ENCODE peak calls at places on chromosomes 6 and 20, in four cellular contexts. O is HCT116, X is IMR-90, J is uterus. R is an unnamed sample. For H3K4me1, the result is how much of the 10 kb centered on the place peaks cover.

GRCh38 chr6:66051812-66052211 is 344.8 kb upstream of the EYS start:
- DNase-seq in O (no peak), X (no peak), J (no peak), R (no peak)

GRCh38 chr20:1087311-1087710 is 31.1 kb upstream of the PSMF1 start:
- DNase-seq in O (no peak), X (no peak), J (no peak), R (no peak)

GRCh38 chr20:1946762-1947534 is 46.9 kb downstream of the PDYN start:
- DNase-seq in O (no peak), X (peak), J (peak), R (no peak)

GRCh38 chr6:112941613-112942012 is 594.5 kb downstream of the RFPL4B start:
- DNase-seq in O (no peak), X (peak), J (no peak), R (no peak)

GRCh38 chr20:61251529-61252393 is at the start of gene CDH4:
- DNase-seq in O (no peak), X (no peak), J (no peak), R (no peak)

GRCh38 chr6:169843991-169844390 is 92.6 kb downstream of the ERMARD start:
- DNase-seq in O (no peak), X (no peak), J (no peak), R (no peak)

GRCh38 chr6:130282234-130282995 is 59.7 kb upstream of the SAMD3 start:
- DNase-seq in O (peak), X (peak), J (no peak), R (no peak)

GRCh38 chr20:14384411-14384810 is 47.0 kb upstream of the FLRT3 start:
- DNase-seq in O (no peak), X (peak), J (no peak), R (no peak)

GRCh38 chr20:2335096-2335495 is 39.3 kb downstream of the TGM3 start:
- DNase-seq in O (no peak), X (no peak), J (no peak), R (no peak)

GRCh38 chr6:14450133-14451040 is 332.8 kb downstream of the CD83 start:
- DNase-seq in O (no peak), X (peak), J (no peak), R (no peak)

GRCh38 chr6:52049252-52050050 is 38.0 kb downstream of the PKHD1 start:
- DNase-seq in O (peak), X (peak), J (no peak), R (no peak)

GRCh38 chr6:90719321-90720195 is 132.7 kb upstream of the MAP3K7 start:
- DNase-seq in O (no peak), X (no peak), J (no peak), R (no peak)

GRCh38 chr20:62535964-62536363 is 60.2 kb upstream of the GATA5 start:
- DNase-seq in O (no peak), X (no peak), J (no peak), R (no peak)

GRCh38 chr6:71349976-71350615 is 61.5 kb downstream of the OGFRL1 start:
- DNase-seq in O (no peak), X (peak), J (peak), R (no peak)

GRCh38 chr6:73746776-73747175 is 50.8 kb downstream of the CD109 start:
- DNase-seq in O (no peak), X (peak), J (no peak), R (no peak)

GRCh38 chr6:29447670-29448069 is 8.6 kb downstream of the OR10C1 start:
- DNase-seq in O (no peak), X (no peak), J (no peak), R (no peak)

GRCh38 chr6:143620461-143620860 is 57.3 kb upstream of the PHACTR2 start:
- DNase-seq in O (no peak), X (peak), J (no peak), R (no peak)
- H3K4me1 ChIP-seq in O (under half), X (under half), J (under half), R (under half)

GRCh38 chr6:1313364-1313754 is 1.5 kb downstream of the FOXQ1 start:
- DNase-seq in O (no peak), X (no peak), J (no peak), R (no peak)

GRCh38 chr6:1315560-1316386 is 3.9 kb downstream of the FOXQ1 start:
- DNase-seq in O (no peak), X (no peak), J (no peak), R (no peak)

GRCh38 chr6:1315201-1315559 is 3.3 kb downstream of the FOXQ1 start:
- DNase-seq in O (no peak), X (no peak), J (no peak), R (no peak)

GRCh38 chr6:1313755-1314503 is 2.0 kb downstream of the FOXQ1 start:
- DNase-seq in O (peak), X (no peak), J (no peak), R (no peak)

DNA sequence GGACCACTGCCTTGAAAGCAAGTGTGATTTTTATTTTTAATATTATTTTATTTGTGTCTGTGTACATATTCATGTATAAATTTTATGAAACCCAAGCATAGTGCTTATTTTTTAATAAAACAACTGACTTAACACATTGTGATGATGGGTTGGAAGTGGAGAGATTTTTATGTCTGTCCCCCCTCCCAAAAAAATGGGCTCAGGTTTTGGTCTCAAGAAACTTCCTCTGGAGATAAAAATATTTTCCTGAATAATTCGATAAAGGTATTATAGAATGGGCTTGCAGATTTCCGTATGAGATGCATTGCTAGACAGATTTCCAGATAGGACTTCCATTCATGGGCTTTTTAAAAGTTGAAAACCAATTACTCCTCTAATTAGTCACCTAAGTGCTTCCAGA is 2.7 kb downstream of the FOXQ1 start:
- DNase-seq in O (no peak), X (no peak), J (no peak), R (no peak)
- H3K4me3 ChIP-seq in O (no peak), X (no peak), J (no peak), R (peak)

DNA sequence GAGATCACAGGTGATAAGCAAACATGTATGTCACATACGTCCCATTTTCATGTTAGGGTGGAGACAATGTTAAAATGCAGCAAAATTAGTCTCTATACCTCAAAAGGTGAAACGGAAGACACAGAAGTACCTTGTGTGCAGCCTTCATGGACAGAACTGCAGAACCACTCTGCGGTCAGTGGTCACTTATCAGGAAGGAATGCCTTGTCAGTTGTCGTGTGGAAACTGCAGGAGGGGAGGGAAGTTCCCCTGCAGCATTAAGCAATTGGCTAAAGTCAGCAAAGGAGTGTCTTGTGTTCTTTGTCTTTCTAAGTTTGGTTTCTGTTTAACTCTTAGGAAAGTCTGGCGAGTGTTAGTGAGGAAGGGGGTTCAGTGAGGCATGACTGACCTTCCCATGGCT is 6.5 kb upstream of the GABRR2 start:
- DNase-seq in O (no peak), X (no peak), J (no peak), R (no peak)
- TF ChIP-seq POLR2A in O (no peak), X (no peak), J (no peak), R (no peak)

GRCh38 chr20:41573955-41574354 is 44.2 kb downstream of the CHD6 start:
- DNase-seq in O (no peak), X (no peak), J (no peak), R (no peak)
- H3K4me1 ChIP-seq in O (under half), X (under half), J (under half), R (half or more)

GRCh38 chr20:53940356-53940694 is 130.1 kb downstream of the BCAS1 start:
- DNase-seq in O (no peak), X (no peak), J (no peak), R (no peak)
- H3K4me3 ChIP-seq in O (no peak), X (no peak), J (no peak), R (no peak)